ENCODE peak calls at places on chromosomes 3 and 15, in ten cellular contexts. One of them, this sample, is unnamed.
A peak's percentile ranks its signal among the peaks of the same experiment; 100 is the strongest.

GRCh38 chr3:187640823-187641135 is 29.4 kb downstream of the SST start:
- DNase-seq in kidney: no peak
- DNase-seq in HAP-1: no peak
- DNase-seq in adrenal gland: no peak
- DNase-seq in gastrocnemius medialis: no peak
- DNase-seq in fibroblast of lung: no peak
- DNase-seq in breast epithelium: no peak
- DNase-seq in lower lobe of right lung: no peak
- DNase-seq in heart left ventricle: no peak
- DNase-seq in heart right ventricle: no peak
- DNase-seq in this sample: no peak

GRCh38 chr3:28575100-28575747 is 226.6 kb upstream of the AZI2 start:
- DNase-seq in kidney: peak; percentile 70
- DNase-seq in HAP-1: no peak
- DNase-seq in adrenal gland: no peak
- DNase-seq in gastrocnemius medialis: peak; percentile 28
- DNase-seq in fibroblast of lung: no peak
- DNase-seq in breast epithelium: no peak
- DNase-seq in lower lobe of right lung: peak; percentile 46
- DNase-seq in heart left ventricle: peak; percentile 57
- DNase-seq in heart right ventricle: peak; percentile 4
- DNase-seq in this sample: no peak

GRCh38 chr3:57094011-57094535 is 33.6 kb downstream of the SPATA12 start:
- DNase-seq in kidney: no peak
- DNase-seq in HAP-1: no peak
- DNase-seq in adrenal gland: no peak
- DNase-seq in gastrocnemius medialis: no peak
- DNase-seq in fibroblast of lung: no peak
- DNase-seq in breast epithelium: no peak
- DNase-seq in lower lobe of right lung: no peak
- DNase-seq in heart left ventricle: no peak
- DNase-seq in heart right ventricle: no peak
- DNase-seq in this sample: no peak

GRCh38 chr3:141150931-141151330 is 80.7 kb upstream of the PXYLP1 start:
- DNase-seq in kidney: no peak
- DNase-seq in HAP-1: no peak
- DNase-seq in adrenal gland: no peak
- DNase-seq in gastrocnemius medialis: no peak
- DNase-seq in fibroblast of lung: no peak
- DNase-seq in breast epithelium: no peak
- DNase-seq in lower lobe of right lung: no peak
- DNase-seq in heart left ventricle: no peak
- DNase-seq in heart right ventricle: no peak
- DNase-seq in this sample: no peak

GRCh38 chr3:99939834-99940233 is 122.2 kb downstream of the CMSS1 start:
- DNase-seq in kidney: no peak
- DNase-seq in HAP-1: no peak
- DNase-seq in adrenal gland: no peak
- DNase-seq in gastrocnemius medialis: no peak
- DNase-seq in fibroblast of lung: no peak
- DNase-seq in breast epithelium: no peak
- DNase-seq in lower lobe of right lung: no peak
- DNase-seq in heart left ventricle: no peak
- DNase-seq in heart right ventricle: no peak
- DNase-seq in this sample: no peak

GRCh38 chr15:32838338-32838737 is 120.5 kb downstream of the GREM1 start:
- DNase-seq in kidney: no peak
- DNase-seq in HAP-1: no peak
- DNase-seq in adrenal gland: no peak
- DNase-seq in gastrocnemius medialis: no peak
- DNase-seq in fibroblast of lung: no peak
- DNase-seq in breast epithelium: no peak
- DNase-seq in lower lobe of right lung: no peak
- DNase-seq in heart left ventricle: no peak
- DNase-seq in heart right ventricle: no peak
- DNase-seq in this sample: no peak

GRCh38 chr3:7144696-7145308 is 283.9 kb downstream of the GRM7 start:
- DNase-seq in kidney: no peak
- DNase-seq in HAP-1: peak; percentile 8
- DNase-seq in adrenal gland: no peak
- DNase-seq in gastrocnemius medialis: no peak
- DNase-seq in fibroblast of lung: peak; percentile 1
- DNase-seq in breast epithelium: no peak
- DNase-seq in lower lobe of right lung: no peak
- DNase-seq in heart left ventricle: no peak
- DNase-seq in heart right ventricle: no peak
- DNase-seq in this sample: no peak

GRCh38 chr3:46671541-46672348 is 21.7 kb downstream of the ALS2CL start:
- DNase-seq in kidney: peak; percentile 54
- DNase-seq in HAP-1: no peak
- DNase-seq in adrenal gland: peak; percentile 18
- DNase-seq in gastrocnemius medialis: peak; percentile 10
- DNase-seq in fibroblast of lung: no peak
- DNase-seq in breast epithelium: no peak
- DNase-seq in lower lobe of right lung: peak; percentile 30
- DNase-seq in heart left ventricle: peak; percentile 45
- DNase-seq in heart right ventricle: no peak
- DNase-seq in this sample: no peak

GRCh38 chr15:66944121-66944520 is 121.3 kb upstream of the SMAD3 start:
- DNase-seq in kidney: no peak
- DNase-seq in HAP-1: no peak
- DNase-seq in adrenal gland: no peak
- DNase-seq in gastrocnemius medialis: no peak
- DNase-seq in fibroblast of lung: no peak
- DNase-seq in breast epithelium: no peak
- DNase-seq in lower lobe of right lung: no peak
- DNase-seq in heart left ventricle: no peak
- DNase-seq in heart right ventricle: no peak
- DNase-seq in this sample: no peak

GRCh38 chr3:148992027-148992634 is 791 bp downstream of the GYG1 start:
- DNase-seq in kidney: peak; percentile 90
- DNase-seq in HAP-1: peak; percentile 62
- DNase-seq in adrenal gland: peak; percentile 62
- DNase-seq in gastrocnemius medialis: peak; percentile 53
- DNase-seq in fibroblast of lung: peak; percentile 50
- DNase-seq in breast epithelium: peak; percentile 28
- DNase-seq in lower lobe of right lung: peak; percentile 72
- DNase-seq in heart left ventricle: peak; percentile 77
- DNase-seq in heart right ventricle: peak; percentile 51
- DNase-seq in this sample: peak; percentile 20

GRCh38 chr3:6809349-6809748 is 51.6 kb upstream of the GRM7 start:
- DNase-seq in kidney: no peak
- DNase-seq in HAP-1: no peak
- DNase-seq in adrenal gland: no peak
- DNase-seq in gastrocnemius medialis: no peak
- DNase-seq in fibroblast of lung: no peak
- DNase-seq in breast epithelium: no peak
- DNase-seq in lower lobe of right lung: no peak
- DNase-seq in heart left ventricle: no peak
- DNase-seq in heart right ventricle: no peak
- DNase-seq in this sample: no peak

GRCh38 chr3:194976049-194976451 is 290.4 kb downstream of the FAM43A start:
- DNase-seq in kidney: no peak
- DNase-seq in HAP-1: no peak
- DNase-seq in adrenal gland: no peak
- DNase-seq in gastrocnemius medialis: no peak
- DNase-seq in fibroblast of lung: no peak
- DNase-seq in breast epithelium: peak; percentile 35
- DNase-seq in lower lobe of right lung: peak; percentile 69
- DNase-seq in heart left ventricle: no peak
- DNase-seq in heart right ventricle: no peak
- DNase-seq in this sample: peak; percentile 33

GRCh38 chr15:101050647-101051290 is 131.6 kb downstream of the LRRK1 start:
- DNase-seq in kidney: no peak
- DNase-seq in HAP-1: no peak
- DNase-seq in adrenal gland: no peak
- DNase-seq in gastrocnemius medialis: no peak
- DNase-seq in fibroblast of lung: no peak
- DNase-seq in breast epithelium: no peak
- DNase-seq in lower lobe of right lung: no peak
- DNase-seq in heart left ventricle: no peak
- DNase-seq in heart right ventricle: no peak
- DNase-seq in this sample: no peak

GRCh38 chr3:167732313-167733065 is 2.2 kb downstream of the PDCD10 start:
- DNase-seq in kidney: no peak
- DNase-seq in HAP-1: no peak
- DNase-seq in adrenal gland: no peak
- DNase-seq in gastrocnemius medialis: no peak
- DNase-seq in fibroblast of lung: no peak
- DNase-seq in breast epithelium: no peak
- DNase-seq in lower lobe of right lung: no peak
- DNase-seq in heart left ventricle: no peak
- DNase-seq in heart right ventricle: no peak
- DNase-seq in this sample: no peak

GRCh38 chr3:187661267-187661666 is 8.9 kb downstream of the SST start:
- DNase-seq in kidney: no peak
- DNase-seq in HAP-1: no peak
- DNase-seq in adrenal gland: no peak
- DNase-seq in gastrocnemius medialis: no peak
- DNase-seq in fibroblast of lung: no peak
- DNase-seq in breast epithelium: no peak
- DNase-seq in lower lobe of right lung: no peak
- DNase-seq in heart left ventricle: no peak
- DNase-seq in heart right ventricle: no peak
- DNase-seq in this sample: no peak

DNA sequence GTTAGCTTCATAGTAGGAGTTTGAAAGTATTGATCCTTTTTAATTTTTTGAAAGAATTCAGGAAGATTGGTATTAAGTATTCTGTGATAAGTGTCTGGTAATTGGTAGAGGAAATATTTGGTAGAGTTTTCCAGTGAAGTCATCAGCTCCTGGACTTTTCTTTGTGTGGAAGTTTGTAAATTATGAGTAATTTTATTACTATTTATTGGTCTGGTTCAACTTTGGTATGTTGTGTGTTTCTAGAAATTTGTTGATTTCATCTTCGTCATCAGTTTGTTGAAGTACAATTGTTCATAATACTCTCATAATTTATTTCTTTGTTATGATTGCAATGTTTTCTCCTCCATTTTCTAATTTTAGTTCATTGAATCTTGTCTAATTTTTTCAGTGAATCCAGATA is 832.0 kb downstream of the OTOL1 start:
- DNase-seq in kidney: no peak
- DNase-seq in HAP-1: no peak
- DNase-seq in adrenal gland: no peak
- DNase-seq in gastrocnemius medialis: no peak
- DNase-seq in fibroblast of lung: no peak
- DNase-seq in breast epithelium: no peak
- DNase-seq in lower lobe of right lung: no peak
- DNase-seq in heart left ventricle: no peak
- DNase-seq in heart right ventricle: no peak
- DNase-seq in this sample: no peak
- H3K4me3 ChIP-seq in kidney: no peak overlapping the region
- H3K4me3 ChIP-seq in HAP-1: no peak overlapping the region
- H3K4me3 ChIP-seq in adrenal gland: no peak overlapping the region
- H3K4me3 ChIP-seq in gastrocnemius medialis: no peak overlapping the region
- H3K4me3 ChIP-seq in fibroblast of lung: no peak overlapping the region
- H3K4me3 ChIP-seq in breast epithelium: no peak overlapping the region
- H3K4me3 ChIP-seq in lower lobe of right lung: no peak overlapping the region
- H3K4me3 ChIP-seq in heart left ventricle: no peak overlapping the region
- H3K4me3 ChIP-seq in heart right ventricle: no peak overlapping the region
- H3K4me3 ChIP-seq in this sample: no peak overlapping the region

DNA sequence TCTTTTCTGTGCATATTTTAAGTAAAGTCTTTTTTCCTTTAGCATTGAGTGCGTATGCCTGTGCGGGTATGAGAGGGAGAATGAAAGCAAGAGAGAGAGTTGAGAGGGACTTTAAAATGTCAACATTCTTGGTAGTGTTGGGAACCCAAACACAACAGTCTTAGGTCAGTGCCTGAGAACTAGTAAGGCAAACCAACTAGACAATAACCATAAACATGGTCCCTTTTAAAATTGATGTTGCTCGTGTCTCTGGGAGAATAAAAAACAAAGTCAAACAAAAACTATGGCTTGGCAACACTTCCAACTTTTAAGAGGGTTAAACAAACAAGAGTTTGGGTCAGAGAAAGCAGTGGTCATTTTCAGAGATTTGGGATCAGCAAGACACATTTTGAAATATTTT is 146.8 kb upstream of the THBS1 start:
- DNase-seq in kidney: no peak
- DNase-seq in HAP-1: no peak
- DNase-seq in adrenal gland: no peak
- DNase-seq in gastrocnemius medialis: no peak
- DNase-seq in fibroblast of lung: no peak
- DNase-seq in breast epithelium: no peak
- DNase-seq in lower lobe of right lung: no peak
- DNase-seq in heart left ventricle: no peak
- DNase-seq in heart right ventricle: no peak
- DNase-seq in this sample: no peak
- H3K4me1 ChIP-seq in kidney: peaks cover 8% of the 10 kb centered on the region
- H3K4me1 ChIP-seq in HAP-1: no peaks in the 10 kb centered on the region
- H3K4me1 ChIP-seq in adrenal gland: peaks cover 9% of the 10 kb centered on the region
- H3K4me1 ChIP-seq in gastrocnemius medialis: no peaks in the 10 kb centered on the region
- H3K4me1 ChIP-seq in fibroblast of lung: peaks cover 2% of the 10 kb centered on the region
- H3K4me1 ChIP-seq in breast epithelium: no peaks in the 10 kb centered on the region
- H3K4me1 ChIP-seq in lower lobe of right lung: peaks cover 51% of the 10 kb centered on the region
- H3K4me1 ChIP-seq in heart left ventricle: peaks cover 44% of the 10 kb centered on the region
- H3K4me1 ChIP-seq in heart right ventricle: peaks cover 38% of the 10 kb centered on the region
- H3K4me1 ChIP-seq in this sample: no peaks in the 10 kb centered on the region

DNA sequence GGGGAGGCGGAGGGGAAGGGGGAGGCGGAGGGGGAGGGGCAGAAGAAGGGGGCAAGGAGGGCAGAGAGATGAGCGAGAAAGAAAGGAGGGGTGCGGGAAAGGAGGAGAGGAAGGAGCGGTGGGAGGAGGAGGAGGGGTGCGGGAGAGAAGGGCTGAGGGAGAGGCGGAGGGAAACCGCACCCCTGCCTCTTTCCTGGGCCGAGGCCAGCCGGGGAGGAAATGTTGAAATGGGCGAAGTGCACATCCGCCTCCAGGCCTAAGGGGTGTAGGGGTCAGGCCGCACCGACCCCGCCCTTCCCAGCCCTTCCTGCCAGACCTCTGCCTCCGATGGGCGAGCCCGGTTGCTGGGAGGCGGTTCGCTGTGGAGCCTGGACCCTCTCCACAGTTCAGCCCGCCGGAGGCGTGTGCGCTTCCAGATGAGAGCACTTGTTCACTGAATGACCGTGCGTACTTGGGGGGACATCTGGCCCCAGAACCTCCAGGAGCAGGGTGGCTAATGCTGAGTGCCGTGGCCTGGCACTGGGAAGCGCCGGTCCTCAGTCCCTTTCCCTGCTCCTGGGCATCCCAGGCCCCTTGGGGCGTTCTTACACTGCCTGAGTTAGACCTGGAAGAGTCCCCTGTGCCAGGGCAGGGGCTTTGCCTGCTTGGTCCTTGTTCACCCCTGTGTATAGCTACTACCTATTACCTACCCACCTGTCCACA is 110.3 kb upstream of the KLF13 start:
- DNase-seq in kidney: peak; percentile 97
- DNase-seq in HAP-1: peak; percentile 89
- DNase-seq in adrenal gland: peak; percentile 81
- DNase-seq in gastrocnemius medialis: peak; percentile 86
- DNase-seq in fibroblast of lung: peak; percentile 24
- DNase-seq in breast epithelium: peak; percentile 77
- DNase-seq in lower lobe of right lung: peak; percentile 97
- DNase-seq in heart left ventricle: peak; percentile 96
- DNase-seq in heart right ventricle: peak; percentile 90
- DNase-seq in this sample: peak; percentile 52
- H3K4me3 ChIP-seq in kidney: peak overlapping the region; percentile 45
- H3K4me3 ChIP-seq in HAP-1: peak overlapping the region; percentile 48
- H3K4me3 ChIP-seq in adrenal gland: no peak overlapping the region
- H3K4me3 ChIP-seq in gastrocnemius medialis: peak overlapping the region; percentile 57
- H3K4me3 ChIP-seq in fibroblast of lung: peak overlapping the region; percentile 60
- H3K4me3 ChIP-seq in breast epithelium: peak overlapping the region; percentile 58
- H3K4me3 ChIP-seq in lower lobe of right lung: peak overlapping the region; percentile 68
- H3K4me3 ChIP-seq in heart left ventricle: peak overlapping the region; percentile 59
- H3K4me3 ChIP-seq in heart right ventricle: peak overlapping the region; percentile 60
- H3K4me3 ChIP-seq in this sample: peak overlapping the region; percentile 86

GRCh38 chr15:90691982-90692773 is 25.0 kb upstream of the BLM start:
- DNase-seq in kidney: no peak
- DNase-seq in HAP-1: no peak
- DNase-seq in adrenal gland: no peak
- DNase-seq in gastrocnemius medialis: no peak
- DNase-seq in fibroblast of lung: no peak
- DNase-seq in breast epithelium: no peak
- DNase-seq in lower lobe of right lung: no peak
- DNase-seq in heart left ventricle: no peak
- DNase-seq in heart right ventricle: no peak
- DNase-seq in this sample: no peak
- H3K4me1 ChIP-seq in kidney: no peaks in the 10 kb centered on the region
- H3K4me1 ChIP-seq in HAP-1: peaks cover 2% of the 10 kb centered on the region
- H3K4me1 ChIP-seq in adrenal gland: peaks cover 9% of the 10 kb centered on the region
- H3K4me1 ChIP-seq in gastrocnemius medialis: no peaks in the 10 kb centered on the region
- H3K4me1 ChIP-seq in fibroblast of lung: no peaks in the 10 kb centered on the region
- H3K4me1 ChIP-seq in breast epithelium: no peaks in the 10 kb centered on the region
- H3K4me1 ChIP-seq in lower lobe of right lung: no peaks in the 10 kb centered on the region
- H3K4me1 ChIP-seq in heart left ventricle: no peaks in the 10 kb centered on the region
- H3K4me1 ChIP-seq in heart right ventricle: no peaks in the 10 kb centered on the region
- H3K4me1 ChIP-seq in this sample: no peaks in the 10 kb centered on the region